ENCODE peak calls at places on chromosomes 7 and 10, in eight cellular contexts. N is KBM-7; M is activated CD8-positive, alpha-beta memory T cell treated with anti-CD3 and anti-CD28 coated beads, Interleukin-2, amount 50 U/mL, for 48 hours; V is OCI-LY7; W is effector memory CD8-positive, alpha-beta T cell; Z is lung microvascular endothelial cell; C is spleen; E is activated CD4-positive, alpha-beta T cell treated with anti-CD3 and anti-CD28 coated beads for 24 hours. S is an unnamed sample.

GRCh38 chr10:21962362-21962761 is 41.2 kb downstream of the DNAJC1 start:
- DNase-seq in N (no peak), M (no peak), V (no peak), W (no peak), Z (no peak), C (no peak), E (no peak), S (no peak)

GRCh38 chr7:43906327-43907010 is at the start of gene URGCP:
- DNase-seq in N (peak), M (peak), V (no peak), W (peak), Z (peak), C (peak), E (peak), S (peak)

GRCh38 chr7:37052673-37053072 is 328.4 kb upstream of the AOAH start:
- DNase-seq in N (peak), M (no peak), V (peak), W (no peak), Z (peak), C (no peak), E (no peak), S (peak)

GRCh38 chr7:115293628-115294236 is 371.8 kb downstream of the MDFIC start:
- DNase-seq in N (no peak), M (no peak), V (no peak), W (no peak), Z (no peak), C (no peak), E (no peak), S (no peak)

GRCh38 chr7:76220185-76221057 is 18.7 kb downstream of the SRRM3 start:
- DNase-seq in N (peak), M (no peak), V (no peak), W (no peak), Z (no peak), C (no peak), E (no peak), S (peak)

GRCh38 chr10:48463318-48464003 is 141.4 kb downstream of the ARHGAP22 start:
- DNase-seq in N (no peak), M (peak), V (no peak), W (no peak), Z (no peak), C (peak), E (no peak), S (no peak)

GRCh38 chr7:51024867-51025266 is 242.2 kb upstream of the GRB10 start:
- DNase-seq in N (no peak), M (no peak), V (no peak), W (no peak), Z (no peak), C (no peak), E (no peak), S (no peak)

GRCh38 chr7:128104109-128104742 is 73.0 kb upstream of the LRRC4 start:
- DNase-seq in N (peak), M (no peak), V (peak), W (no peak), Z (no peak), C (peak), E (no peak), S (peak)

GRCh38 chr7:84446991-84447480 is 252.4 kb upstream of the SEMA3A start:
- DNase-seq in N (no peak), M (no peak), V (no peak), W (no peak), Z (no peak), C (peak), E (no peak), S (no peak)

GRCh38 chr7:102456327-102456726 is 8.3 kb downstream of the ALKBH4 start:
- DNase-seq in N (no peak), M (no peak), V (no peak), W (no peak), Z (no peak), C (no peak), E (no peak), S (no peak)

GRCh38 chr7:2203551-2204300 is 29.0 kb downstream of the MAD1L1 start:
- DNase-seq in N (no peak), M (no peak), V (peak), W (no peak), Z (no peak), C (peak), E (no peak), S (no peak)

GRCh38 chr7:3722396-3722846 is 421.4 kb downstream of the SDK1 start:
- DNase-seq in N (no peak), M (no peak), V (peak), W (no peak), Z (peak), C (peak), E (no peak), S (peak)

GRCh38 chr7:142956951-142957623 is 5.1 kb downstream of the KEL start:
- DNase-seq in N (no peak), M (no peak), V (no peak), W (no peak), Z (no peak), C (no peak), E (no peak), S (no peak)

GRCh38 chr7:129426482-129426881 is 7.8 kb upstream of the STRIP2 start:
- DNase-seq in N (no peak), M (no peak), V (no peak), W (no peak), Z (no peak), C (no peak), E (no peak), S (no peak)

GRCh38 chr7:121643320-121643719 is 229.6 kb upstream of the PTPRZ1 start:
- DNase-seq in N (no peak), M (no peak), V (no peak), W (no peak), Z (no peak), C (no peak), E (no peak), S (no peak)

GRCh38 chr10:29496341-29497162 is 138.2 kb downstream of the SVIL start:
- DNase-seq in N (peak), M (peak), V (peak), W (peak), Z (peak), C (peak), E (peak), S (peak)

GRCh38 chr10:42872865-42873435 is 90.4 kb downstream of the BMS1 start:
- DNase-seq in N (no peak), M (peak), V (no peak), W (no peak), Z (no peak), C (no peak), E (no peak), S (no peak)

GRCh38 chr7:35650751-35651150 is 44.2 kb downstream of the HERPUD2 start:
- DNase-seq in N (no peak), M (no peak), V (no peak), W (no peak), Z (no peak), C (peak), E (no peak), S (no peak)

GRCh38 chr10:131841669-131842139 is 59.1 kb upstream of the PPP2R2D start:
- DNase-seq in N (no peak), M (no peak), V (no peak), W (no peak), Z (no peak), C (peak), E (no peak), S (no peak)

S was measured in A673.